ENCODE peak calls at places on chromosomes 6 and 20, in ten cellular contexts. L is progenitor cell of endocrine pancreas; B is AG08396; U is HTR-8/SVneo; N is T-helper 17 cell; M is activated naive CD8-positive, alpha-beta T cell treated with anti-CD3 and anti-CD28 coated beads, Interleukin-2, amount 50 U/mL, for 24 hours; X is HS-5; A is lung microvascular endothelial cell; G is NCI-H345; O is skeletal muscle cell. P is an unnamed sample.

GRCh38 chr20:17749979-17750721 is 50.4 kb downstream of the BANF2 start:
- DNase-seq in L (no peak), G (no peak), N (no peak), O (no peak), B (no peak), X (no peak), U (no peak), A (peak; percentile 94), M (no peak), P (no peak)

GRCh38 chr6:16947461-16948159 is 154.2 kb upstream of the STMND1 start:
- DNase-seq in N (no peak), G (peak; percentile 28), O (peak; percentile 97), M (no peak), X (peak; percentile 62), A (peak; percentile 15), L (no peak), U (peak; percentile 72), B (peak; percentile 68), P (no peak)

GRCh38 chr6:160919713-160920112 is 71.9 kb upstream of the MAP3K4 start:
- DNase-seq in O (peak; percentile 61), X (peak; percentile 84), U (peak; percentile 19), B (peak; percentile 50), A (peak; percentile 11), N (no peak), L (no peak), G (no peak), M (no peak), P (peak; percentile 35)

GRCh38 chr20:1313236-1313964 is 15.5 kb downstream of the SDCBP2 start:
- DNase-seq in M (peak; percentile 77), U (peak; percentile 73), B (peak; percentile 88), X (no peak), L (peak; percentile 73), N (peak; percentile 55), O (no peak), G (peak; percentile 84), A (peak; percentile 90), P (no peak)

GRCh38 chr6:22071655-22072054 is 225.2 kb downstream of the PRL start:
- DNase-seq in X (no peak), U (no peak), L (no peak), B (peak; percentile 55), G (no peak), M (no peak), N (no peak), A (peak; percentile 80), O (no peak), P (no peak)

GRCh38 chr20:48667889-48668413 is 159.8 kb downstream of the PREX1 start:
- DNase-seq in L (no peak), X (no peak), U (no peak), B (no peak), A (peak; percentile 93), O (no peak), M (no peak), G (no peak), N (no peak), P (no peak)

GRCh38 chr20:21209668-21210067 is 83.8 kb downstream of the KIZ start:
- DNase-seq in M (no peak), U (no peak), X (no peak), A (no peak), L (no peak), B (no peak), G (no peak), O (no peak), N (no peak), P (no peak)

GRCh38 chr20:19961298-19961697 is 55.9 kb upstream of the NAA20 start:
- DNase-seq in N (no peak), O (no peak), L (no peak), M (no peak), B (no peak), X (no peak), A (no peak), G (no peak), U (no peak), P (no peak)

GRCh38 chr20:42138711-42139110 is 520.5 kb upstream of the CHD6 start:
- DNase-seq in G (no peak), M (no peak), U (no peak), N (no peak), O (no peak), X (no peak), A (no peak), B (no peak), L (no peak), P (no peak)

GRCh38 chr6:132072831-132073230 is 121.7 kb upstream of the CCN2 start:
- DNase-seq in B (no peak), M (no peak), A (no peak), N (no peak), L (no peak), U (no peak), O (no peak), X (no peak), G (no peak), P (no peak)

GRCh38 chr20:59207742-59208357 is 44.2 kb downstream of the ZNF831 start:
- DNase-seq in M (peak; percentile 85), L (no peak), O (no peak), U (no peak), G (no peak), A (peak; percentile 63), X (no peak), N (peak; percentile 55), B (no peak), P (no peak)

GRCh38 chr6:89792881-89793280 is 26.7 kb downstream of the MDN1 start:
- DNase-seq in U (peak; percentile 28), N (no peak), L (no peak), B (peak; percentile 26), X (no peak), M (no peak), O (no peak), A (peak; percentile 72), G (peak; percentile 2), P (no peak)

GRCh38 chr6:105750089-105750488 is 336.0 kb upstream of the PRDM1 start:
- DNase-seq in B (no peak), U (no peak), N (no peak), M (no peak), O (no peak), A (no peak), G (peak; percentile 1), X (no peak), L (no peak), P (no peak)

P was measured in keratinocyte.